ENCODE peak calls at places on chromosomes 11 and 22, in five cellular contexts. S is HCT116, D is H1, T is K562, F is HepG2. V is an unnamed sample.
A peak's percentile ranks its signal among the peaks of the same experiment; 100 is the strongest.

GRCh38 chr11:71435278-71435951 is 12.8 kb downstream of the DHCR7 start:
- DNase-seq in T (no peak), D (no peak), S (no peak), F (no peak), V (no peak)

GRCh38 chr11:106697058-106697457 is 321.2 kb downstream of the GUCY1A2 start:
- DNase-seq in D (no peak), T (no peak), S (no peak), F (no peak), V (no peak)

GRCh38 chr11:125082040-125082439 is 18.9 kb downstream of the SLC37A2 start:
- DNase-seq in D (no peak), T (no peak), F (no peak), S (no peak), V (no peak)

GRCh38 chr11:66322732-66323427 is 6.0 kb upstream of the CD248 start:
- DNase-seq in S (no peak), D (no peak), F (no peak), T (peak; percentile 44), V (no peak)

GRCh38 chr11:62921573-62922188 is 518 bp upstream of the CHRM1 start:
- DNase-seq in F (no peak), T (no peak), D (no peak), S (no peak), V (no peak)

GRCh38 chr11:112941096-112941495 is 20.1 kb upstream of the NCAM1 start:
- DNase-seq in D (no peak), F (no peak), T (no peak), S (no peak), V (no peak)

GRCh38 chr11:91230647-91231046 is 994.0 kb upstream of the FAT3 start:
- DNase-seq in D (no peak), F (no peak), T (no peak), S (no peak), V (no peak)

GRCh38 chr22:37735054-37735453 is 38.2 kb downstream of the TRIOBP start:
- DNase-seq in T (peak; percentile 65), F (peak; percentile 72), S (no peak), D (no peak), V (no peak)

GRCh38 chr11:69969890-69970784 is 108.0 kb upstream of the ANO1 start:
- DNase-seq in F (peak; percentile 97), T (peak; percentile 58), D (no peak), S (no peak), V (no peak)

GRCh38 chr11:128886401-128887119 is 4.6 kb upstream of the KCNJ5 start:
- DNase-seq in S (no peak), F (no peak), D (no peak), T (peak; percentile 25), V (no peak)

GRCh38 chr11:108698844-108699642 is 34.2 kb downstream of the DDX10 start:
- DNase-seq in T (no peak), D (no peak), F (no peak), S (no peak), V (peak; percentile 45)

GRCh38 chr11:65113839-65114238 is 2.2 kb downstream of the TM7SF2 start:
- DNase-seq in S (no peak), F (no peak), D (no peak), T (no peak), V (no peak)

GRCh38 chr11:99534812-99535211 is 514.1 kb downstream of the CNTN5 start:
- DNase-seq in T (no peak), F (no peak), S (no peak), D (no peak), V (no peak)

GRCh38 chr11:120055646-120056045 is 82.3 kb downstream of the TRIM29 start:
- DNase-seq in S (no peak), T (no peak), D (no peak), F (no peak), V (no peak)

GRCh38 chr11:26442131-26442530 is 110.2 kb downstream of the ANO3 start:
- DNase-seq in F (no peak), D (no peak), S (no peak), T (no peak), V (no peak)

GRCh38 chr22:31613286-31613903 is 48.6 kb downstream of the PISD start:
- DNase-seq in F (no peak), T (no peak), D (no peak), S (no peak), V (no peak)

GRCh38 chr11:103623933-103624332 is 412.5 kb upstream of the DDI1 start:
- DNase-seq in S (no peak), F (no peak), D (no peak), T (no peak), V (no peak)

GRCh38 chr11:103618532-103618931 is 417.9 kb upstream of the DDI1 start:
- DNase-seq in S (no peak), T (no peak), F (no peak), D (no peak), V (no peak)

GRCh38 chr11:103622296-103622695 is 414.1 kb upstream of the DDI1 start:
- DNase-seq in F (no peak), T (no peak), S (no peak), D (no peak), V (no peak)

GRCh38 chr11:103619938-103620337 is 416.5 kb upstream of the DDI1 start:
- DNase-seq in D (no peak), F (no peak), T (no peak), S (no peak), V (no peak)

DNA sequence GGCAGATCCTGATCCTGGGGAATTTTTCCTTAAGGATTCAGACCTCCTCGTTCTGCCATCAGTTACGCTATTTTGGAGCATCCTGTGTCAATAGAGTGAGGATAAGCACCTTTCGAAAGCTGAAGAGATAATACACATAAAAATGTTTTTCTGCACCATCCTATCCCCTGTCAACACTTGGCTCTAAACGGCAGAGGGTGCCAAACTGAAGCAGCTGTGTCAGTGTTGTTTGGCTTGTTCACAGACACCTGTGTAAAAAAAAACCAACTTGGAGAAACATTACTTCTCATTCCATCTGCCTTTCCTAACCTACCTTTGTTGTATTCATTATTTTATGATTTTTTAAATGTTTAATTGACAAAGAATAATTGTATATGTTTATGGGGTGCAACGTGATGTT is 417.0 kb upstream of the DDI1 start:
- DNase-seq in T (no peak), D (no peak), F (no peak), S (no peak), V (no peak)
- TF ChIP-seq ATF3 in T (no peak), D (no peak), F (no peak), S (no peak), V (no peak)

GRCh38 chr11:12245091-12245490 is 132.3 kb upstream of the PARVA start:
- DNase-seq in D (no peak), F (no peak), T (no peak), S (no peak), V (no peak)

GRCh38 chr11:12245549-12245986 is 131.8 kb upstream of the PARVA start:
- DNase-seq in T (peak; percentile 68), F (no peak), S (no peak), D (no peak), V (no peak)

GRCh38 chr11:12243511-12243910 is 133.1 kb downstream of the MICAL2 start:
- DNase-seq in D (no peak), T (no peak), S (no peak), F (no peak), V (no peak)

GRCh38 chr11:12242926-12243325 is 132.5 kb downstream of the MICAL2 start:
- DNase-seq in D (no peak), S (no peak), T (no peak), F (no peak), V (no peak)

GRCh38 chr11:12244156-12244555 is 133.2 kb upstream of the PARVA start:
- DNase-seq in D (no peak), S (no peak), F (no peak), T (no peak), V (no peak)
- TF ChIP-seq CEBPB in D (no peak), S (no peak), F (no peak), T (no peak), V (no peak)

DNA sequence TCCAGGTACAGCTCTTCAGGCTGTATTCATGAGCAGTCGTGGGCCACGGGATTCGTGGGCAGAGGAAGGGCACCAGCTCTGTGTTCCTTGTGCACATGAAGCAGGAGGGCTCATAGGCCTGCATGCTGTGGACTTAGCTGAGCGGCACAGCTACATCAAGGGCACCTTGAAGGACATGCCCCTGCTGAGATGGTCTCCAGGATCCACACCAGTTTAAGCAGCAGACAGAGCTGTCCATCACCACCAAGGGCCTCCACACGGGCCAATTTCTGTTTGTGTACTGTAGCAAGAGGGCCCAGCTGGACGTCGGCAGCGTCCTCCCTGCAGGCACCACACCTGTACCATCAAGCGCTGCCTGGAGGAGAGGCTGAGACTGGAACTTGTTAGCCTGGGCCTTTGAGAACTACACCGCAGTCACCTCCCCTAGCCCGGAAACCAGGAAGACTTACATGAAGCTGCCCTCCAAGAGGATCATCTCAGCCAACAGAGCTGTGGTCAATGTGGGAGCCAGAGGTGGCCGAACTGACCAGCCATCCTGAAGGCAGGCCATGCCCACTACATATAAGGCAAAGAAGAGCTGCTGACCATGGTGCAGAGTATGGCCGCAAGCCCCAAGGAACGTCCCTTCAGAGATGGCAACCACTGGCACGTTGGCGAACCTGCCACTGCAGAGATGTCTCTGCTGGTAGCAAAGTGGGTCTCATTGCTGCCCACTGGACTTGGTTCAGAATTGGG is 32.7 kb upstream of the GNB1L start:
- DNase-seq in T (no peak), F (no peak), D (no peak), S (no peak), V (no peak)
- H3K4me2 ChIP-seq in T (no peak overlapping the region), F (no peak overlapping the region), D (no peak overlapping the region), S (no peak overlapping the region), V (no peak overlapping the region)

DNA sequence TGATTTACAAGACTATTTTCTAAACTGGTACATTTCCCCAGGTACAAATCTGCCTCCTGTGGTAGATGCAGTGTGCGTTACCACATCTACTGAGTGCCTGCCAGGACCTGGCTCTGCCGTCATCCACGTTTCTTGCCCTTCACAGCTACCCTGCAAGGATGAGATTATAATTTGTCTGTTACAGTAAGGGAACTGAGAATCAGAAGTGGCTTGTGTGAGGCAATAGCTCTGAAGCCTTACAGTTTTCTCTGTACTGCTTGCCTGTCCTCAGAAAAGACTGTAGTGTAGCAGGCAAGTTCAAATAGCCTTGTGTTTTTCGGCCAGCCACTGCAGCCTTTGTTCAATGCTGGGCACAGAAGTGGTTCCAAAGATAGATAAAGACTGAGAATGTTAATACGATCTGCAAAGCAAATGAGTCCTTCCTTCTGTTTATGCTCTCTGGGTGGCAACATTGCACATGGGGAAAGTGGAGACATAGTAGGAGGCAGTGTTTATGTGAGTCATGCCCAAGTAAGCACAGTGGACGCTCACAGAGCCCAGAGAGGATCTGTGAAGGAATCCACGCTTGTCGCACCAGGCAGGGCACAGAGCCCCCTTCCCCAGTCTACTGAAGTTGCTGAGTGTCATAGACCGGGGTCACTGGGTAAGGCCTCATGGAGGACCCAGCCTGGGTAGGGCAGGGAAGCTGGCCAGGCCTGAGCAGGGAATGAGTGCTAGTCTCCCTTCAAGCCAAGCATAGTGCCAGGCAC is 49.1 kb downstream of the MICAL2 start:
- DNase-seq in F (no peak), T (no peak), D (no peak), S (no peak), V (no peak)
- TF ChIP-seq ATF3 in F (no peak), T (no peak), D (no peak), S (no peak), V (no peak)

GRCh38 chr22:46432164-46433068 is 96.9 kb downstream of the TRMU start:
- DNase-seq in F (no peak), S (no peak), D (no peak), T (no peak), V (no peak)
- TF ChIP-seq CEBPB in F (no peak), S (no peak), D (no peak), T (no peak), V (no peak)

DNA sequence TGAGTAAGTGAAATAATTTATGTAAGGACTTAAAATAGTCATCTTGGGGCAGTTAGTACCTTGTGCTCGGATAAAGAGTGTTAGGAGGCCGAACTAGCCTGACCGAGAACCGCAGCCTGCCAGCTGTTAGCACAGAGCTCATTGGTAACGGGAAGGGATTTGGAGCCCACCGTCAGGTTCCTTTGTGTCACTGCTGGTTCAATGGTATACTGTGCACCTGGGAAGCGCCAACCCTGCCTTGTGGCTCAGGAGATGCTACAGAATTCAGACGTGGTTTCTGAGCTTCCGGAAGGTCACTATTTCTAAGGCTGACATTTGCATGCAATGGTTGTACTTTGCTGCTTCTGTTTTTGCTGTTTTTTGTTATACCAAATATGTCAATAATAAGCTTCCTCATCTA is 403.5 kb downstream of the CADM1 start:
- DNase-seq in T (no peak), D (no peak), S (no peak), F (no peak), V (no peak)
- H3K4me2 ChIP-seq in T (no peak overlapping the region), D (no peak overlapping the region), S (no peak overlapping the region), F (no peak overlapping the region), V (no peak overlapping the region)